ENCODE peak calls at places on chromosomes 6 and 20, in five cellular contexts. One of them, this sample, is unnamed.

GRCh38 chr6:161342039-161342438 is 68.2 kb upstream of the AGPAT4 start:
- DNase-seq in HT-29: peak; percentile 12
- DNase-seq in foreskin fibroblast: no peak
- DNase-seq in ureter: no peak
- DNase-seq in fibroblast of gingiva: no peak
- DNase-seq in this sample: no peak

GRCh38 chr6:39886871-39887270 is 47.4 kb downstream of the MOCS1 start:
- DNase-seq in HT-29: no peak
- DNase-seq in foreskin fibroblast: no peak
- DNase-seq in ureter: no peak
- DNase-seq in fibroblast of gingiva: no peak
- DNase-seq in this sample: no peak

GRCh38 chr20:164618-165017 is 7.4 kb downstream of the DEFB127 start:
- DNase-seq in HT-29: no peak
- DNase-seq in foreskin fibroblast: no peak
- DNase-seq in ureter: no peak
- DNase-seq in fibroblast of gingiva: no peak
- DNase-seq in this sample: no peak

GRCh38 chr6:131948692-131949614 is 2.2 kb downstream of the CCN2 start:
- DNase-seq in HT-29: peak; percentile 24
- DNase-seq in foreskin fibroblast: peak; percentile 62
- DNase-seq in ureter: peak; percentile 53
- DNase-seq in fibroblast of gingiva: peak; percentile 77
- DNase-seq in this sample: peak; percentile 38

GRCh38 chr6:105607624-105608392 is 204.9 kb upstream of the PREP start:
- DNase-seq in HT-29: peak; percentile 22
- DNase-seq in foreskin fibroblast: no peak
- DNase-seq in ureter: no peak
- DNase-seq in fibroblast of gingiva: no peak
- DNase-seq in this sample: no peak

GRCh38 chr20:56875052-56875663 is 246.1 kb downstream of the TFAP2C start:
- DNase-seq in HT-29: peak; percentile 37
- DNase-seq in foreskin fibroblast: peak; percentile 67
- DNase-seq in ureter: peak; percentile 66
- DNase-seq in fibroblast of gingiva: peak; percentile 60
- DNase-seq in this sample: peak; percentile 82

GRCh38 chr20:41717464-41717863 is 99.3 kb upstream of the CHD6 start:
- DNase-seq in HT-29: no peak
- DNase-seq in foreskin fibroblast: no peak
- DNase-seq in ureter: no peak
- DNase-seq in fibroblast of gingiva: no peak
- DNase-seq in this sample: peak; percentile 44

GRCh38 chr6:90403489-90404381 is 107.1 kb upstream of the BACH2 start:
- DNase-seq in HT-29: no peak
- DNase-seq in foreskin fibroblast: peak; percentile 30
- DNase-seq in ureter: no peak
- DNase-seq in fibroblast of gingiva: peak; percentile 74
- DNase-seq in this sample: peak; percentile 68

GRCh38 chr6:125245523-125246264 is 56.1 kb downstream of the HDDC2 start:
- DNase-seq in HT-29: no peak
- DNase-seq in foreskin fibroblast: no peak
- DNase-seq in ureter: no peak
- DNase-seq in fibroblast of gingiva: no peak
- DNase-seq in this sample: no peak

GRCh38 chr6:56220078-56220477 is 27.3 kb downstream of the COL21A1 start:
- DNase-seq in HT-29: no peak
- DNase-seq in foreskin fibroblast: no peak
- DNase-seq in ureter: no peak
- DNase-seq in fibroblast of gingiva: peak; percentile 7
- DNase-seq in this sample: no peak

GRCh38 chr20:34753706-34754461 is 49.7 kb downstream of the TP53INP2 start:
- DNase-seq in HT-29: no peak
- DNase-seq in foreskin fibroblast: peak; percentile 34
- DNase-seq in ureter: no peak
- DNase-seq in fibroblast of gingiva: peak; percentile 78
- DNase-seq in this sample: no peak

GRCh38 chr20:46168438-46168837 is 50.3 kb downstream of the CD40 start:
- DNase-seq in HT-29: no peak
- DNase-seq in foreskin fibroblast: no peak
- DNase-seq in ureter: no peak
- DNase-seq in fibroblast of gingiva: no peak
- DNase-seq in this sample: no peak

GRCh38 chr6:125974214-125974866 is 12.0 kb upstream of the TRMT11 start:
- DNase-seq in HT-29: peak; percentile 62
- DNase-seq in foreskin fibroblast: peak; percentile 18
- DNase-seq in ureter: no peak
- DNase-seq in fibroblast of gingiva: peak; percentile 59
- DNase-seq in this sample: peak; percentile 60

GRCh38 chr20:7610681-7611080 is 329.6 kb downstream of the HAO1 start:
- DNase-seq in HT-29: no peak
- DNase-seq in foreskin fibroblast: no peak
- DNase-seq in ureter: no peak
- DNase-seq in fibroblast of gingiva: no peak
- DNase-seq in this sample: no peak

GRCh38 chr6:102154176-102154575 is 760.7 kb downstream of the GRIK2 start:
- DNase-seq in HT-29: no peak
- DNase-seq in foreskin fibroblast: no peak
- DNase-seq in ureter: no peak
- DNase-seq in fibroblast of gingiva: no peak
- DNase-seq in this sample: no peak

GRCh38 chr20:51100617-51101016 is 77.7 kb upstream of the KCNG1 start:
- DNase-seq in HT-29: no peak
- DNase-seq in foreskin fibroblast: no peak
- DNase-seq in ureter: no peak
- DNase-seq in fibroblast of gingiva: no peak
- DNase-seq in this sample: no peak

GRCh38 chr20:32674362-32674789 is 635 bp upstream of the C20orf203 start:
- DNase-seq in HT-29: peak; percentile 85
- DNase-seq in foreskin fibroblast: peak; percentile 34
- DNase-seq in ureter: no peak
- DNase-seq in fibroblast of gingiva: peak; percentile 17
- DNase-seq in this sample: peak; percentile 84

GRCh38 chr6:168116975-168117899 is 38.2 kb upstream of the FRMD1 start:
- DNase-seq in HT-29: peak; percentile 11
- DNase-seq in foreskin fibroblast: no peak
- DNase-seq in ureter: no peak
- DNase-seq in fibroblast of gingiva: no peak
- DNase-seq in this sample: peak; percentile 76

GRCh38 chr20:62776692-62777527 is 19.4 kb upstream of the MRGBP start:
- DNase-seq in HT-29: peak; percentile 90
- DNase-seq in foreskin fibroblast: peak; percentile 13
- DNase-seq in ureter: no peak
- DNase-seq in fibroblast of gingiva: no peak
- DNase-seq in this sample: no peak

GRCh38 chr20:57826731-57827287 is 117.0 kb upstream of the PMEPA1 start:
- DNase-seq in HT-29: no peak
- DNase-seq in foreskin fibroblast: no peak
- DNase-seq in ureter: no peak
- DNase-seq in fibroblast of gingiva: no peak
- DNase-seq in this sample: no peak